ENCODE peak calls at places on chromosome 19, in ten cellular contexts. R, U, D, H, Q, B, W, S, N and X are unnamed samples.

GRCh38 chr19:30091856-30092255 is 149.8 kb downstream of the URI1 start:
- DNase-seq in U (no peak), R (no peak), W (no peak), H (no peak), N (no peak), B (no peak), S (no peak), D (no peak), Q (no peak), X (no peak)

GRCh38 chr19:17526922-17527321 is 15.5 kb downstream of the PGLS start:
- DNase-seq in Q (no peak), U (no peak), S (no peak), N (no peak), H (no peak), W (no peak), D (no peak), R (no peak), B (no peak), X (no peak)

GRCh38 chr19:45809643-45810159 is 5.4 kb downstream of the RSPH6A start:
- DNase-seq in S (peak), H (no peak), B (no peak), Q (no peak), N (peak), W (no peak), D (no peak), R (no peak), U (no peak), X (peak)

GRCh38 chr19:50455992-50456391 is 20.3 kb upstream of the EMC10 start:
- DNase-seq in W (no peak), U (no peak), B (no peak), N (no peak), R (no peak), S (no peak), D (no peak), Q (no peak), H (no peak), X (no peak)

GRCh38 chr19:3149526-3150505 is 14.0 kb downstream of the GNA15 start:
- DNase-seq in W (no peak), D (no peak), Q (no peak), B (no peak), N (no peak), S (no peak), H (no peak), R (no peak), U (no peak), X (no peak)

GRCh38 chr19:48752511-48753365 is at the start of gene FUT1:
- DNase-seq in W (peak), S (peak), H (peak), B (peak), Q (peak), N (no peak), D (peak), R (no peak), U (peak), X (no peak)

GRCh38 chr19:29831041-29831548 is 19.3 kb downstream of the CCNE1 start:
- DNase-seq in N (no peak), B (no peak), D (no peak), W (no peak), R (no peak), S (no peak), H (no peak), U (no peak), Q (no peak), X (no peak)

GRCh38 chr19:20164456-20164855 is 2.6 kb upstream of the ZNF486 start:
- DNase-seq in D (no peak), S (no peak), B (no peak), R (no peak), N (no peak), H (no peak), W (no peak), U (no peak), Q (no peak), X (no peak)

GRCh38 chr19:47047272-47047930 is 1.0 kb downstream of the TMEM160 start:
- DNase-seq in U (no peak), Q (peak), N (no peak), H (no peak), D (no peak), R (no peak), W (no peak), B (no peak), S (no peak), X (no peak)

GRCh38 chr19:28307460-28307859 is 905.5 kb downstream of the UQCRFS1 start:
- DNase-seq in B (no peak), Q (no peak), D (no peak), U (no peak), S (no peak), H (no peak), N (no peak), W (no peak), R (no peak), X (peak)

GRCh38 chr19:47305309-47305751 is 4.3 kb upstream of the C5AR1 start:
- DNase-seq in B (peak), W (no peak), H (peak), S (peak), N (peak), U (peak), Q (peak), R (no peak), D (peak), X (peak)

GRCh38 chr19:11697284-11697855 is 41.4 kb downstream of the ZNF823 start:
- DNase-seq in W (no peak), D (no peak), R (no peak), N (no peak), U (no peak), S (no peak), H (no peak), B (no peak), Q (no peak), X (no peak)

GRCh38 chr19:46495789-46496099 is at the start of gene PNMA8B:
- DNase-seq in H (peak), W (peak), S (peak), U (peak), N (no peak), B (peak), D (peak), R (no peak), Q (peak), X (no peak)

GRCh38 chr19:52148256-52148655 is 8.5 kb upstream of the ZNF616 start:
- DNase-seq in Q (no peak), N (no peak), R (no peak), S (no peak), H (no peak), U (no peak), D (no peak), W (no peak), B (no peak), X (no peak)

GRCh38 chr19:46717716-46718143 is 816 bp upstream of the PRKD2 start:
- DNase-seq in D (no peak), U (no peak), H (no peak), N (no peak), R (no peak), Q (no peak), B (no peak), W (no peak), S (no peak), X (no peak)

GRCh38 chr19:33699754-33700407 is 78.1 kb downstream of the CHST8 start:
- DNase-seq in Q (peak), N (no peak), U (no peak), W (peak), R (no peak), D (no peak), B (no peak), S (no peak), H (no peak), X (no peak)

GRCh38 chr19:32318884-32319520 is 26.4 kb upstream of the ZNF507 start:
- DNase-seq in D (no peak), U (no peak), W (no peak), B (no peak), R (no peak), Q (no peak), N (no peak), S (peak), H (peak), X (no peak)

DNA sequence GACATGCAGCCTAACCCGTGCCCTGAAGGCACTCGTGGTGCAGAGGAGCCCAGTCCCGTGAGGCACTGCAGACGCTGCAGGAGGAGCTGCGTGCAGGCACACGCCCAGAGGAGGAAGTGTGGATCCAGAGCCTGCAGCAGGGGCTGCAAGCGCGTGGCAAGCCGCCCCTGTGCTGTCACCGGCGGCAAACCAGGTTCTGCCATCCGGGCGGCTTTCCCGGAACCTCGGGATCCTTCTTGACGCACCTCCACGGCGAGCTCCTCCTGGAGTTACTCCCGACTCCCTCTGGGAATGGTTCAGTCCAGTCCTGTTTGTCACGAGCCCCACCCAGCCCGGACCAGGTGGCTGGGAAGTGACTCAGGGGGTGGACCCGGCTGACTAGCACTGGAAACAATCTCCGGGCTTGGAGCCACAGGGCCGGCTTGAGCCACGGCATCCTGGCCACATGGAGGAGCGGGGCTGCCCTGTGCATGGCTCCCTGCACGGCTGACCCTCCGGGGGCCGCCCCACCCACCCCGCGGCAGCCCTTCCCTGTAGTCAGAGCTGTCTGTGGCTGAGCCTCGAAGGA is 10.2 kb downstream of the DPP9 start:
- DNase-seq in N (peak), H (no peak), U (no peak), S (no peak), B (no peak), R (peak), W (peak), D (peak), Q (peak), X (peak)
- TF ChIP-seq CTCF in N (no peak), H (no peak), U (no peak), S (no peak), B (no peak), R (no peak), W (no peak), D (no peak), Q (no peak), X (no peak)

GRCh38 chr19:1942934-1943555 is 2.1 kb downstream of the CSNK1G2 start:
- DNase-seq in H (no peak), S (no peak), D (no peak), R (no peak), B (no peak), N (no peak), W (no peak), Q (peak), U (no peak), X (no peak)

GRCh38 chr19:1941146-1942077 is at the start of gene CSNK1G2:
- DNase-seq in Q (peak), W (no peak), B (no peak), S (no peak), R (no peak), U (no peak), N (no peak), H (no peak), D (no peak), X (no peak)

GRCh38 chr19:1944088-1944915 is 3.3 kb downstream of the CSNK1G2 start:
- DNase-seq in D (no peak), R (no peak), N (no peak), U (no peak), H (no peak), S (no peak), Q (peak), W (no peak), B (no peak), X (no peak)

GRCh38 chr19:1943661-1944087 is 2.7 kb downstream of the CSNK1G2 start:
- DNase-seq in Q (peak), D (no peak), S (no peak), B (no peak), R (no peak), W (no peak), H (no peak), N (no peak), U (no peak), X (no peak)

GRCh38 chr19:1942078-1942933 is 1.3 kb downstream of the CSNK1G2 start:
- DNase-seq in H (peak), N (no peak), S (peak), U (peak), W (no peak), Q (peak), R (no peak), B (no peak), D (peak), X (no peak)
- TF ChIP-seq CTCF in H (no peak), N (no peak), S (no peak), U (no peak), W (no peak), Q (no peak), R (no peak), B (no peak), D (no peak), X (no peak)

GRCh38 chr19:16519230-16519687 is 23.0 kb downstream of the CHERP start:
- DNase-seq in W (peak), R (no peak), N (no peak), Q (no peak), D (no peak), S (no peak), B (no peak), U (no peak), H (no peak), X (no peak)
- TF ChIP-seq CTCF in W (no peak), R (no peak), N (no peak), Q (no peak), D (no peak), S (no peak), B (no peak), U (no peak), H (no peak), X (no peak)

GRCh38 chr19:38933544-38933943 is 2.8 kb downstream of the MRPS12 start:
- DNase-seq in R (no peak), U (no peak), H (no peak), Q (peak), N (no peak), W (no peak), D (no peak), B (no peak), S (no peak), X (no peak)

GRCh38 chr19:38928406-38929001 is 2.1 kb downstream of the SARS2 start:
- DNase-seq in D (no peak), U (no peak), R (no peak), N (no peak), B (no peak), W (no peak), H (no peak), S (no peak), Q (no peak), X (no peak)

GRCh38 chr19:38930776-38931761 is at the start of gene MRPS12:
- DNase-seq in N (peak), D (peak), U (peak), R (peak), B (peak), S (peak), W (peak), Q (peak), H (peak), X (peak)

GRCh38 chr19:38932425-38933179 is 1.9 kb downstream of the MRPS12 start:
- DNase-seq in D (no peak), H (no peak), S (peak), U (peak), Q (peak), B (no peak), R (no peak), W (no peak), N (no peak), X (no peak)

GRCh38 chr19:38929929-38930775 is at the start of gene SARS2:
- DNase-seq in Q (peak), U (peak), S (peak), N (peak), B (peak), D (peak), R (peak), H (peak), W (no peak), X (peak)
- TF ChIP-seq CTCF in Q (peak), U (peak), S (peak), N (peak), B (peak), D (peak), R (peak), H (peak), W (peak), X (peak)

GRCh38 chr19:40543029-40543597 is 33.6 kb upstream of the SHKBP1 start:
- DNase-seq in B (no peak), Q (no peak), R (no peak), S (no peak), U (no peak), N (no peak), H (no peak), W (no peak), D (no peak), X (no peak)

GRCh38 chr19:40539070-40539469 is 37.6 kb upstream of the SHKBP1 start:
- DNase-seq in R (no peak), U (no peak), Q (no peak), W (no peak), S (no peak), D (no peak), N (no peak), H (no peak), B (no peak), X (no peak)

GRCh38 chr19:40542197-40542859 is 34.3 kb upstream of the SHKBP1 start:
- DNase-seq in R (no peak), Q (peak), H (no peak), S (no peak), U (peak), D (peak), N (no peak), W (no peak), B (no peak), X (no peak)
- TF ChIP-seq CTCF in R (no peak), Q (no peak), H (no peak), S (no peak), U (no peak), D (no peak), N (no peak), W (no peak), B (no peak), X (no peak)

DNA sequence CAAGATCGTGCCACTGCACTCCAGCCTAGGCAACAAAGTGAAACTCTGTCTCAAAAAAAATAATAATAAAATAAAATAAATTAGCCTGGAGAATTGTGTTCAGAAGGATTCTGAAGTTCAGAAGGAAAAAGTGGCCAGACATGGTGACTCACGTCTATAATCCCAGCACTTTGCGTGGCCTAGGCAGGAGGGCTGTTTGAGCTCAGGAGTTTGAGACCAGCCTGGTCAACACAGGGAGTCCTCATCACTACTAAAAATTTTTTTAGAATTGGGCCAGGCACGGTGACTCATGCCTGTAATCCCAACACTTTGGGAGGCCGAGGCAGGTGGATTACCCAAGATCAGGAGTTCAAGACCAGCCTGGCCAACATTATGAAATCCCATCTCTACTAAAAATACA is 6.0 kb downstream of the RDH8 start:
- DNase-seq in B (no peak), N (no peak), D (no peak), H (no peak), S (no peak), W (no peak), R (no peak), Q (no peak), U (no peak), X (no peak)
- TF ChIP-seq CTCF in B (no peak), N (no peak), D (no peak), H (no peak), S (no peak), W (no peak), R (no peak), Q (no peak), U (no peak), X (no peak)

DNA sequence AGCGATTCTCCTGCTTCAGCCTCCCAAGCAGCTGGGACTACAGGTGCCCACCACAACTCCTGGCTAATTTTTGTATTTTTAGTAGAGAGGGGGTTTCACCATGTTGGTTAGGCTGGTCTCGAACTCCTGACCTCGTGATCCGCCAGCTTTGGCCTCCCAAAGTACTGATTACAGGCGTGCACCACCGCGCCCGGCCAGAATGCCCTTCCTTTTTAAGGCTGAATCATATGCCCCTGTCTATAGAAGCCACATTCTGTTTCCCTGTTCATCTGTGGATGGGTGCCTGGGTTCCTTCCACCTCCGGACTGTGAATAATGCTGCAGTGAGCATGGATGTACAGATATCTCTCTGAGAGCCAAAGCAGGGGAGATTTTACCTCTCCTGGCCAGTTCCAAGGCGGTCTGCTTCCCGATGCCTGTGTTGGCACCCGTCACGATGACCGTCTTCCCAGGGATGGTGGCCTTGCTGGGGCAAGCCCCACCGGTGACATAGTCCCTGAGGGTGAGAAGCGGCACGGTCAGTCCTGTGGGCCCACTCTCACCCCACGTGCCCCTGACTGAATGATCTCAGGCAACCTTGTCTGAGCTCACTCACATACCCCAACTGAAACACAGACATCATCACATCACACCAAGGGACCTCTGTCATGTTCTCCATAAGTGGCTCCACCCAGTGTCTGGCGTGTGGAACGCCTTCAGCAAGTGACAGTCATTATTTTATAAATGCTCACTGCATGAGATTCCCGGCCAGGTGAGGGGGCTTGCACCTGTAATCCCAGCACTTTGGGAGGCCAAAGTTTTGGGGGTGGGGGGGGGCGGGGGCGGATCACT is 4.0 kb downstream of the RDH13 start:
- DNase-seq in S (no peak), W (peak), D (no peak), N (no peak), U (no peak), Q (no peak), H (no peak), B (no peak), R (no peak), X (no peak)
- TF ChIP-seq CTCF in S (no peak), W (no peak), D (no peak), N (no peak), U (no peak), Q (no peak), H (no peak), B (peak), R (no peak), X (no peak)

DNA sequence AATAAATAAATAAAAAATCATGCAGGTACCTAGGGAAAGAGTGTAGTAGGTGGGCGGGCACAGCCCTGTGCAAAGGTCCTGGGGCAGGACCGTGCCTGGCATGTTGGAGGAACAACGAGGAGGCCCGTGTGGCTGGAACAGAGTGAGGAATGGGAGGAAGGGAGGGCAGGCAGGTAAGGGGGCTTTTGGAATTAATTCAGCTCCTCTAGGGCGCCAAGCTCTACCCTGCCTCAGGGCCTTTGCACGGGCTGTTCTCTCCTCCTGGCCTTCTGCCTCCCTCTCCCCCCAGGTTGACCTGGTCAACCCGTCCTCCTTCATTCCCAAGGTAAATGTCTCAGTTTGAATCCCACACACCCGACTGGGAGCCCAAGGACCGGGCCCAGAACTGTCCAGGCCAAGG is 31.1 kb upstream of the SEMA6B start:
- DNase-seq in B (no peak), U (no peak), S (no peak), N (no peak), Q (no peak), R (no peak), H (no peak), D (no peak), W (no peak), X (no peak)
- TF ChIP-seq CTCF in B (no peak), U (no peak), S (no peak), N (no peak), Q (no peak), R (no peak), H (no peak), D (no peak), W (no peak), X (no peak)

GRCh38 chr19:1093330-1093729 is 1.8 kb downstream of the POLR2E start:
- DNase-seq in R (no peak), Q (no peak), W (peak), S (no peak), N (no peak), U (no peak), H (no peak), B (no peak), D (no peak), X (no peak)
- TF ChIP-seq CTCF in R (no peak), Q (no peak), W (no peak), S (no peak), N (no peak), U (no peak), H (no peak), B (no peak), D (no peak), X (no peak)